ENCODE peak calls at places on chromosome 13, in four cellular contexts. P is PC-3, F is heart left ventricle, G is esophagus squamous epithelium. L is an unnamed sample.

GRCh38 chr13:96994030-96994848 is at the start of gene OXGR1:
- DNase-seq in P (no peak), F (no peak), G (no peak), L (no peak)

GRCh38 chr13:58452123-58452623 is 820.6 kb downstream of the PCDH17 start:
- DNase-seq in P (no peak), F (no peak), G (no peak), L (no peak)

GRCh38 chr13:51777921-51778320 is 26.0 kb downstream of the DHRS12 start:
- DNase-seq in P (no peak), F (no peak), G (no peak), L (no peak)

GRCh38 chr13:32495429-32495828 is 43.2 kb downstream of the N4BP2L2 start:
- DNase-seq in P (no peak), F (no peak), G (no peak), L (no peak)

GRCh38 chr13:42330991-42331390 is 59.0 kb downstream of the AKAP11 start:
- DNase-seq in P (no peak), F (no peak), G (no peak), L (peak)

GRCh38 chr13:26996965-26997752 is 174.5 kb downstream of the USP12 start:
- DNase-seq in P (no peak), F (no peak), G (no peak), L (no peak)

GRCh38 chr13:26052136-26052736 is 420 bp upstream of the SHISA2 start:
- DNase-seq in P (no peak), F (no peak), G (no peak), L (no peak)

GRCh38 chr13:96849091-96849490 is 145.2 kb downstream of the OXGR1 start:
- DNase-seq in P (no peak), F (no peak), G (no peak), L (no peak)

GRCh38 chr13:23500858-23501257 is 67.4 kb upstream of the SACS start:
- DNase-seq in P (peak), F (no peak), G (no peak), L (peak)

GRCh38 chr13:20405691-20406090 is 120.0 kb downstream of the CRYL1 start:
- DNase-seq in P (no peak), F (no peak), G (no peak), L (peak)

GRCh38 chr13:112783135-112783945 is 93.5 kb downstream of the ATP11A start:
- DNase-seq in P (no peak), F (no peak), G (no peak), L (no peak)

GRCh38 chr13:54029720-54030119 is 1001.1 kb downstream of the OLFM4 start:
- DNase-seq in P (no peak), F (no peak), G (no peak), L (no peak)

GRCh38 chr13:49082653-49083536 is 107.2 kb downstream of the FNDC3A start:
- DNase-seq in P (no peak), F (no peak), G (no peak), L (peak)

GRCh38 chr13:79429309-79429708 is 23.3 kb upstream of the RBM26 start:
- DNase-seq in P (no peak), F (no peak), G (no peak), L (no peak)

GRCh38 chr13:37914781-37915391 is 45.3 kb upstream of the TRPC4 start:
- DNase-seq in P (no peak), F (no peak), G (no peak), L (peak)

GRCh38 chr13:67224148-67224846 is 5.8 kb downstream of the PCDH9 start:
- DNase-seq in P (peak), F (peak), G (no peak), L (peak)

GRCh38 chr13:39452412-39452811 is 150.6 kb downstream of the LHFPL6 start:
- DNase-seq in P (no peak), F (no peak), G (no peak), L (no peak)

GRCh38 chr13:113926301-113926761 is 47.5 kb downstream of the C13orf46 start:
- DNase-seq in P (no peak), F (peak), G (no peak), L (peak)

GRCh38 chr13:107138468-107138867 is 570.5 kb upstream of the ARGLU1 start:
- DNase-seq in P (no peak), F (no peak), G (no peak), L (no peak)
- TF ChIP-seq CTCF in P (no peak), F (no peak), G (no peak), L (no peak)

DNA sequence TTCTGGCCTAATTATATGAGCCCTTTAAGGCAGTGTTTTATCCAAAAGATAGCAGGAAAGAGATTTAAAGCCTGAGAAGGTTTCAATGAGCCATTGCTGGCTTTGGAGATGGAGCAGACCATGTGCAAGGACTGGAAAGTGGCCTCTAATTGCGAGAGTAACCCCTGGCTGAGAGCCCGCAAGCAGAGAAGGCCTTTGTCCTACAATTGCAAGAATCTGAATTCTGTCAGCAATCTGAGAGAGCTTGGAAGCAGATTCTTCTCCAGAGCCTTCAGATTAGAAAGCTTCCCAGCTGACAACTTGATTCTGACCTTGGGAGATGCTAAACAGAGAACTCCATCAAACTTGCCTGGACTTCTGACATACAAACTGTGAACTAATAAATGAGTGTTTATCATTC is 528.7 kb upstream of the KLF12 start:
- DNase-seq in P (no peak), F (no peak), G (no peak), L (no peak)
- H3K4me3 ChIP-seq in P (no peak), F (no peak), G (no peak), L (no peak)

GRCh38 chr13:21625366-21625765 is 21.4 kb upstream of the MICU2 start:
- DNase-seq in P (peak), F (no peak), G (no peak), L (peak)
- TF ChIP-seq CTCF in P (peak), F (no peak), G (peak), L (peak)

GRCh38 chr13:44276061-44276460 is 97.6 kb upstream of the SERP2 start:
- DNase-seq in P (no peak), F (no peak), G (no peak), L (no peak)

GRCh38 chr13:44272692-44273091 is 100.9 kb upstream of the SERP2 start:
- DNase-seq in P (no peak), F (no peak), G (no peak), L (no peak)

GRCh38 chr13:44274838-44275237 is 98.8 kb upstream of the SERP2 start:
- DNase-seq in P (no peak), F (no peak), G (no peak), L (no peak)

GRCh38 chr13:44273216-44273615 is 100.4 kb upstream of the SERP2 start:
- DNase-seq in P (no peak), F (no peak), G (no peak), L (no peak)

DNA sequence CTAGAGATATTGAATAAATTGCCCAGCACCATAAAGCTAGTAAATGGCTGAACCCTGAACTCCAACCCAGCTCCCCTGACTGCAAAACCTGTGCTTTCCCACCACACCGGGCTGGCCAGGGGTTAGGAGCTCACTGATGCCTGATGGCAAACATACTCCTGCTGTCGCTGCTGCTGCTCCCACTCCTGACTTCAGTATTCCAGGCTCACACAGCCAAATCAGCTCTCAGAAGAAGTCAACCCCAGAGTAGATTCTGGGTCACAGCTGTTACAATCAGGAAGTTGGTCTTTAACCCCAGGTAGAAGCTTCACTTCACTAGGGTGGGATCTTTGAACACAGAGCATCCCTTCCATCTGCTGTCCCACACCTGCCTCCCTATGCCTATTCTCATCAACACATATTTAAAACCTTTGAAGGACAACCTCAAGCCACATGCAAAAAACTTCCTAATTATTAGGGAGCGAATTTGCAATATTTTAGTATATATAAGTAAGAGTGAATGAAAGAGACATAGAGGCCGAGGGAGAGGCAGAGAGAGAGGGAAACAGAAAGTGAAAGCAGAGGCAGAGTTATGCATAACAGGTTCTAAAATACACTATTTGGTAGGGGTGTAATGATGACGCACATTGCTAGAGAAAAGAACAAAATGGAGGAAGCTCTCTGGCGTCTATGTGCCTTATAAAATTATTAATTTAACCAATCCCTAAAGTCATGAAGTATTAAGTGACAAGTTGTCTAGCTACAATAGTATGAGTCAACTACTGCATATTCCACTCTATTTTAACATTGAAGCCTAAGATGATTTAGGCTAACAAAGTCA is 99.4 kb upstream of the SERP2 start:
- DNase-seq in P (peak), F (no peak), G (no peak), L (no peak)
- H3K4me3 ChIP-seq in P (peak), F (no peak), G (peak), L (no peak)

L was measured in epithelial cell of esophagus.